ENCODE peak calls at places on chromosomes 12 and 14, in four cellular contexts. U is HCT116, N is astrocyte, C is hepatocyte. T is an unnamed sample.

GRCh38 chr12:57738661-57739237 is at the start of gene AGAP2:
- DNase-seq in C (no peak), U (no peak), N (peak), T (no peak)

GRCh38 chr14:53193193-53193592 is 40.1 kb upstream of the DDHD1 start:
- DNase-seq in C (no peak), U (no peak), N (peak), T (no peak)

GRCh38 chr12:51246254-51246853 is 7.7 kb downstream of the DAZAP2 start:
- DNase-seq in N (peak), U (no peak), C (no peak), T (no peak)

GRCh38 chr12:89673603-89674002 is 35.0 kb downstream of the ATP2B1 start:
- DNase-seq in N (no peak), U (no peak), C (no peak), T (no peak)

GRCh38 chr12:124609041-124609984 is 41.9 kb upstream of the NCOR2 start:
- DNase-seq in U (peak), C (peak), N (no peak), T (peak)

GRCh38 chr12:130335517-130336392 is 1.9 kb upstream of the PIWIL1 start:
- DNase-seq in U (peak), C (peak), N (peak), T (peak)

GRCh38 chr12:57135487-57135886 is 7.2 kb downstream of the LRP1 start:
- DNase-seq in N (no peak), U (no peak), C (peak), T (no peak)

GRCh38 chr14:75915063-75915462 is 66.7 kb downstream of the TGFB3 start:
- DNase-seq in N (no peak), U (no peak), C (no peak), T (no peak)

GRCh38 chr14:101120636-101121398 is 217.3 kb upstream of the RTL1 start:
- DNase-seq in C (no peak), U (no peak), N (peak), T (no peak)

GRCh38 chr12:47742253-47742825 is 16.3 kb downstream of the RAPGEF3 start:
- DNase-seq in N (no peak), C (peak), U (peak), T (no peak)

GRCh38 chr14:32693114-32693513 is 245.6 kb upstream of the NPAS3 start:
- DNase-seq in N (peak), C (no peak), U (no peak), T (no peak)

DNA sequence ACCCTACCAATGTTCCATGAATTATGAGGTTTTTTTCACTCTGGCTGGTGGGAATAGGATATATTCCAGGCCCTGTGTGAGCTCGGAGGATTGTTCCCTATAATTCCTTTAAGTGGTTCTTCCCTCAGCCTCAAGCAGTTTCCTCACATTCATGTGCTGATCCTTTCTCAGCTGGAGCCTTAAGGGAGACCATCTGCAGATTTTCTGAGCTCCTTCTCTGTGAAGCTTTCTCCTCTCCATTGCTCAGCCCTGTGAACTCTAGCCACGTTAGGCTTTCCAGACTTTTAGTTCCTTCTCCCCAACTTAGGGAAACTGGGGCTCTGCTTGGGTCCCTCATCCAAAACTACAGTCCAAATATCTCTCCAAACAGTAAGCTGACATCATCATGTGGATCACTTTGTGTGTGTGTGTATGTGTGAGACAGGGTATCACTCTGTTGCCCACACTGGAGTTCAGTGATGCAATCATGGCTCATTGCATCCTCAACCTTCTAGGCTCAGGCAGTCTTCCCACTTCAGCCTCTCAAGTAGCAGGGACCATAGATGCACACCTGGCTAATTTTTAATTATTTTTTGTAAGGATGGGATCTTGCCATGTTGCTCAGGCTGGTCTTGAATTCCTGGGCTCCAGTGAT is 219.5 kb upstream of the OTX2 start:
- DNase-seq in C (no peak), U (no peak), N (no peak), T (no peak)
- H2AFZ ChIP-seq in C (no peak), U (no peak), N (no peak), T (no peak)

GRCh38 chr14:54472291-54472690 is 16.5 kb downstream of the GMFB start:
- DNase-seq in N (no peak), U (no peak), C (no peak), T (no peak)

GRCh38 chr14:54478621-54479215 is 10.1 kb downstream of the GMFB start:
- DNase-seq in U (no peak), N (no peak), C (no peak), T (no peak)

GRCh38 chr14:54475911-54476310 is 12.9 kb downstream of the GMFB start:
- DNase-seq in U (no peak), C (no peak), N (no peak), T (no peak)

GRCh38 chr14:54474232-54474793 is 14.5 kb downstream of the GMFB start:
- DNase-seq in U (no peak), C (no peak), N (peak), T (no peak)

GRCh38 chr14:54475187-54475881 is 13.4 kb downstream of the GMFB start:
- DNase-seq in N (peak), C (no peak), U (no peak), T (no peak)
- H2AFZ ChIP-seq in N (no peak), C (no peak), U (no peak), T (no peak)

GRCh38 chr12:112559784-112560183 is 141.0 kb downstream of the PTPN11 start:
- DNase-seq in U (no peak), N (no peak), C (no peak), T (no peak)
- H2AFZ ChIP-seq in U (no peak), N (no peak), C (no peak), T (no peak)

DNA sequence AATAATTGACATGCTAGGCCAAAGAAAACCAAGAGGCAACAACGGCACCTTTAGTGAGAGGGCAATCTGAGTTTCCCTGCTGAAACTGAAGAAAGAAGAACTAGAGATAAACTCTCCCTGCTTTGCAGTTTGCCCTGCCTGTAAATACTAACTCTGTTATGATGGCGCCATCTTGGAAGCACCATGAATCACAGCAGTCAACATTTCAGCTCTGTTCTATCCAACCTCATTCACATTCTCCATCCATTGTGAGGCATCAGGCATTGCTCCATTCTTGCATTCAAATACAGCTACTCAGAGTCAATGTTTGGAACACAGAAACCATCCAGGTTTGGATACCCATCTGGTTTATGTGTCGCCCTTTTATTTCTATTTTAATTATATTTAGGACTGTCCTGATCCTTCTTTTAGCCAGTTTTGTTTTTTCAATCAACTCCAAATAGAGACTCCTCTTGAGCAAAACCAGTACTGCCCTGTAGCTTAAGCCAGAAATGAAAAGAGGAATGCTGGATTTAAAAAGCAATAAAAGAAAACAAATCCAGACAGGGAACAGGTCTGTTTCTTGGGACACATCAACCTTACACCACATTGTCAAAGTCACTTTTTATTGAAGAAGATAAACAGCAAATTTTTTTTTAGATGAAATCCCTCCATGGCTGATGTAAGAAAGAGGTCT is 33.4 kb upstream of the PPM1A start:
- DNase-seq in U (no peak), N (no peak), C (no peak), T (no peak)
- H2AFZ ChIP-seq in U (no peak), N (no peak), C (no peak), T (no peak)

GRCh38 chr14:67627519-67627918 is 7.8 kb downstream of the ARG2 start:
- DNase-seq in N (no peak), U (no peak), C (no peak), T (no peak)
- H2AFZ ChIP-seq in N (no peak), U (no peak), C (no peak), T (no peak)

T was measured in keratinocyte.